ENCODE peak calls at places on chromosomes 16 and 17, in ten cellular contexts. One of them, this sample, is unnamed.

GRCh38 chr16:68227183-68227793 is 8.6 kb downstream of the ESRP2 start:
- DNase-seq in tibial artery: no peak
- DNase-seq in adrenal gland: no peak
- DNase-seq in sigmoid colon: peak
- DNase-seq in Calu3: no peak
- DNase-seq in GM12865: peak
- DNase-seq in esophagus muscularis mucosa: no peak
- DNase-seq in tibial nerve: no peak
- DNase-seq in heart left ventricle: no peak
- DNase-seq in osteocyte: no peak
- DNase-seq in this sample: no peak

GRCh38 chr17:58200024-58200633 is 7.6 kb downstream of the EPX start:
- DNase-seq in tibial artery: no peak
- DNase-seq in adrenal gland: peak
- DNase-seq in sigmoid colon: peak
- DNase-seq in Calu3: peak
- DNase-seq in GM12865: peak
- DNase-seq in esophagus muscularis mucosa: no peak
- DNase-seq in tibial nerve: no peak
- DNase-seq in heart left ventricle: peak
- DNase-seq in osteocyte: no peak
- DNase-seq in this sample: no peak

GRCh38 chr16:85395207-85395912 is 217.8 kb upstream of the GSE1 start:
- DNase-seq in tibial artery: peak
- DNase-seq in adrenal gland: peak
- DNase-seq in sigmoid colon: peak
- DNase-seq in Calu3: peak
- DNase-seq in GM12865: peak
- DNase-seq in esophagus muscularis mucosa: no peak
- DNase-seq in tibial nerve: peak
- DNase-seq in heart left ventricle: peak
- DNase-seq in osteocyte: peak
- DNase-seq in this sample: peak

GRCh38 chr16:56245197-56245596 is 53.9 kb downstream of the GNAO1 start:
- DNase-seq in tibial artery: no peak
- DNase-seq in adrenal gland: no peak
- DNase-seq in sigmoid colon: no peak
- DNase-seq in Calu3: no peak
- DNase-seq in GM12865: no peak
- DNase-seq in esophagus muscularis mucosa: no peak
- DNase-seq in tibial nerve: no peak
- DNase-seq in heart left ventricle: no peak
- DNase-seq in osteocyte: no peak
- DNase-seq in this sample: no peak

GRCh38 chr17:28853295-28853694 is 1.5 kb upstream of the ERAL1 start:
- DNase-seq in tibial artery: no peak
- DNase-seq in adrenal gland: no peak
- DNase-seq in sigmoid colon: no peak
- DNase-seq in Calu3: no peak
- DNase-seq in GM12865: no peak
- DNase-seq in esophagus muscularis mucosa: no peak
- DNase-seq in tibial nerve: no peak
- DNase-seq in heart left ventricle: no peak
- DNase-seq in osteocyte: no peak
- DNase-seq in this sample: no peak

GRCh38 chr16:1789643-1790045 is 3.9 kb downstream of the IGFALS start:
- DNase-seq in tibial artery: no peak
- DNase-seq in adrenal gland: no peak
- DNase-seq in sigmoid colon: peak
- DNase-seq in Calu3: no peak
- DNase-seq in GM12865: no peak
- DNase-seq in esophagus muscularis mucosa: no peak
- DNase-seq in tibial nerve: no peak
- DNase-seq in heart left ventricle: peak
- DNase-seq in osteocyte: no peak
- DNase-seq in this sample: no peak

GRCh38 chr17:5135726-5136579 is 20.1 kb downstream of the USP6 start:
- DNase-seq in tibial artery: no peak
- DNase-seq in adrenal gland: no peak
- DNase-seq in sigmoid colon: no peak
- DNase-seq in Calu3: no peak
- DNase-seq in GM12865: no peak
- DNase-seq in esophagus muscularis mucosa: peak
- DNase-seq in tibial nerve: no peak
- DNase-seq in heart left ventricle: no peak
- DNase-seq in osteocyte: peak
- DNase-seq in this sample: no peak

GRCh38 chr16:10581507-10581906 is 1.1 kb upstream of the EMP2 start:
- DNase-seq in tibial artery: no peak
- DNase-seq in adrenal gland: no peak
- DNase-seq in sigmoid colon: no peak
- DNase-seq in Calu3: no peak
- DNase-seq in GM12865: no peak
- DNase-seq in esophagus muscularis mucosa: no peak
- DNase-seq in tibial nerve: no peak
- DNase-seq in heart left ventricle: no peak
- DNase-seq in osteocyte: no peak
- DNase-seq in this sample: no peak

GRCh38 chr16:73329363-73330306 is 281.7 kb upstream of the ZFHX3 start:
- DNase-seq in tibial artery: no peak
- DNase-seq in adrenal gland: no peak
- DNase-seq in sigmoid colon: no peak
- DNase-seq in Calu3: peak
- DNase-seq in GM12865: no peak
- DNase-seq in esophagus muscularis mucosa: no peak
- DNase-seq in tibial nerve: no peak
- DNase-seq in heart left ventricle: no peak
- DNase-seq in osteocyte: no peak
- DNase-seq in this sample: no peak

GRCh38 chr17:41959336-41960095 is 7.1 kb upstream of the CNP start:
- DNase-seq in tibial artery: no peak
- DNase-seq in adrenal gland: no peak
- DNase-seq in sigmoid colon: no peak
- DNase-seq in Calu3: peak
- DNase-seq in GM12865: peak
- DNase-seq in esophagus muscularis mucosa: no peak
- DNase-seq in tibial nerve: no peak
- DNase-seq in heart left ventricle: no peak
- DNase-seq in osteocyte: no peak
- DNase-seq in this sample: no peak

GRCh38 chr16:27235938-27236245 is 32.6 kb downstream of the KDM8 start:
- DNase-seq in tibial artery: no peak
- DNase-seq in adrenal gland: no peak
- DNase-seq in sigmoid colon: peak
- DNase-seq in Calu3: no peak
- DNase-seq in GM12865: no peak
- DNase-seq in esophagus muscularis mucosa: no peak
- DNase-seq in tibial nerve: no peak
- DNase-seq in heart left ventricle: no peak
- DNase-seq in osteocyte: no peak
- DNase-seq in this sample: no peak

GRCh38 chr17:79105937-79106336 is 31.3 kb downstream of the ENGASE start:
- DNase-seq in tibial artery: no peak
- DNase-seq in adrenal gland: no peak
- DNase-seq in sigmoid colon: no peak
- DNase-seq in Calu3: no peak
- DNase-seq in GM12865: no peak
- DNase-seq in esophagus muscularis mucosa: no peak
- DNase-seq in tibial nerve: no peak
- DNase-seq in heart left ventricle: no peak
- DNase-seq in osteocyte: no peak
- DNase-seq in this sample: no peak

GRCh38 chr16:17364319-17365210 is 106.2 kb downstream of the XYLT1 start:
- DNase-seq in tibial artery: no peak
- DNase-seq in adrenal gland: no peak
- DNase-seq in sigmoid colon: no peak
- DNase-seq in Calu3: peak
- DNase-seq in GM12865: no peak
- DNase-seq in esophagus muscularis mucosa: no peak
- DNase-seq in tibial nerve: peak
- DNase-seq in heart left ventricle: no peak
- DNase-seq in osteocyte: no peak
- DNase-seq in this sample: no peak

DNA sequence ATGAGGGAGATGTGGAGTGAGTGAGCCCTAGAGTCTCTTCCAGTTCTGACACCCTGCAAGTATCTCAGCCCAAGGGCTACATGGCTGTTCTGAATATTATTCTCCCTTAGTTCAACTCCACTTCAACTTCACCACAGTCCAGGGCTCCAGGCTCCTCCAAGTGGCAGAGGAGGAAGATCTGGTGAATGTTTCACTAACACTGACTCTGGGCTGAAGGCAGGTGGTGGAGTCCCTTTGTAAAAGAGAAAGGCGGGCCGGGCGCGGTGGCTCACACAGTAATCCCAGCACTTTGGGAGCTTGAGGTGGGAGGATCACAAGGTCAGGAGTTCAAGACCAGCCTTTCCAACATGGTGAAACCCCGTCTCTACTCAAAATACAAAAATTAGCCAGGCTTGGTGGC is 13.6 kb downstream of the CCDC92B start:
- DNase-seq in tibial artery: no peak
- DNase-seq in adrenal gland: no peak
- DNase-seq in sigmoid colon: no peak
- DNase-seq in Calu3: no peak
- DNase-seq in GM12865: no peak
- DNase-seq in esophagus muscularis mucosa: no peak
- DNase-seq in tibial nerve: no peak
- DNase-seq in heart left ventricle: no peak
- DNase-seq in osteocyte: no peak
- DNase-seq in this sample: no peak
- TF ChIP-seq CTCF in tibial artery: no peak
- TF ChIP-seq CTCF in adrenal gland: no peak
- TF ChIP-seq CTCF in sigmoid colon: no peak
- TF ChIP-seq CTCF in Calu3: no peak
- TF ChIP-seq CTCF in GM12865: no peak
- TF ChIP-seq CTCF in esophagus muscularis mucosa: no peak
- TF ChIP-seq CTCF in tibial nerve: no peak
- TF ChIP-seq CTCF in heart left ventricle: no peak
- TF ChIP-seq CTCF in osteocyte: no peak
- TF ChIP-seq CTCF in this sample: no peak

DNA sequence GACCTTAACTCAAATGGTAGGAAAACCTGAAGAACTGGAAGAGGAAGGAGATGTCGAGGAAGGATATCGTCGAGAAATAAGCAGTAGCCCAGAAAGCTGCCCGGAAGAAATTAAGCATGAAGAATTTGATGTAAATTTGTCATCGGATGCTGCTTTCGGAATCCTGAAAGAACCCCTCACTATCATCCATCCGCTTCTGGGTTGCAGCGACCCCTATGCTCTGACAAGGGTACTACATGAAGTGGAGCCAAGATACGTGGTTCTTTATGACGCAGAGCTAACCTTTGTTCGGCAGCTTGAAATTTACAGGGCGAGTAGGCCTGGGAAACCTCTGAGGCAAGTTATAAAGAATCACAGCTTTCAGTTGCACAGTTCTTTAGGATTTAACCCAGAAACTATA is 15.5 kb downstream of the ERCC4 start:
- DNase-seq in tibial artery: no peak
- DNase-seq in adrenal gland: no peak
- DNase-seq in sigmoid colon: no peak
- DNase-seq in Calu3: no peak
- DNase-seq in GM12865: no peak
- DNase-seq in esophagus muscularis mucosa: no peak
- DNase-seq in tibial nerve: no peak
- DNase-seq in heart left ventricle: no peak
- DNase-seq in osteocyte: no peak
- DNase-seq in this sample: no peak
- TF ChIP-seq CTCF in tibial artery: no peak
- TF ChIP-seq CTCF in adrenal gland: peak
- TF ChIP-seq CTCF in sigmoid colon: no peak
- TF ChIP-seq CTCF in Calu3: peak
- TF ChIP-seq CTCF in GM12865: peak
- TF ChIP-seq CTCF in esophagus muscularis mucosa: no peak
- TF ChIP-seq CTCF in tibial nerve: no peak
- TF ChIP-seq CTCF in heart left ventricle: no peak
- TF ChIP-seq CTCF in osteocyte: peak
- TF ChIP-seq CTCF in this sample: peak

DNA sequence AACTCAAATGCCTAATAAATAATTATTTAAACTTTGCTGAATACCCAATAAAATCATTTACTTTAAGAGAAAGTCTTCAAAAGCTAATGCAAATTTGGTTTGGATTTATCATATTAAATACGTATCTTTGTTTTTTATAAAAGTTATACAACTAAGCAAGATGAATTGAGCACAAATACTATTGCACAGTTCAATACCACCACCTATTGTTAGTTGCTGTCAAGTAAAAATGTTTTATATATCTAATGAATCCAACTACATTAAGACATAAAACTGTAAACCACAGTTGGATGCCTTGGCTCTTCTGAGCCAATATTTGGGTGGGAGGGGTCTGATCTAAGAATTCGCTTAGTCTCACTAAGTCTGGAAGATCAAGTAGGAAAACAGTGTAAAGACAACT is 7.7 kb downstream of the FBXL20 start:
- DNase-seq in tibial artery: no peak
- DNase-seq in adrenal gland: no peak
- DNase-seq in sigmoid colon: no peak
- DNase-seq in Calu3: no peak
- DNase-seq in GM12865: no peak
- DNase-seq in esophagus muscularis mucosa: no peak
- DNase-seq in tibial nerve: no peak
- DNase-seq in heart left ventricle: no peak
- DNase-seq in osteocyte: no peak
- DNase-seq in this sample: no peak
- TF ChIP-seq CTCF in tibial artery: no peak
- TF ChIP-seq CTCF in adrenal gland: peak
- TF ChIP-seq CTCF in sigmoid colon: no peak
- TF ChIP-seq CTCF in Calu3: no peak
- TF ChIP-seq CTCF in GM12865: no peak
- TF ChIP-seq CTCF in esophagus muscularis mucosa: peak
- TF ChIP-seq CTCF in tibial nerve: no peak
- TF ChIP-seq CTCF in heart left ventricle: no peak
- TF ChIP-seq CTCF in osteocyte: peak
- TF ChIP-seq CTCF in this sample: peak

GRCh38 chr17:3827124-3827773 is 18.8 kb downstream of the NCBP3 start:
- DNase-seq in tibial artery: no peak
- DNase-seq in adrenal gland: peak
- DNase-seq in sigmoid colon: no peak
- DNase-seq in Calu3: peak
- DNase-seq in GM12865: peak
- DNase-seq in esophagus muscularis mucosa: no peak
- DNase-seq in tibial nerve: peak
- DNase-seq in heart left ventricle: no peak
- DNase-seq in osteocyte: no peak
- DNase-seq in this sample: no peak
- TF ChIP-seq CTCF in tibial artery: no peak
- TF ChIP-seq CTCF in adrenal gland: peak
- TF ChIP-seq CTCF in sigmoid colon: no peak
- TF ChIP-seq CTCF in Calu3: peak
- TF ChIP-seq CTCF in GM12865: peak
- TF ChIP-seq CTCF in esophagus muscularis mucosa: no peak
- TF ChIP-seq CTCF in tibial nerve: peak
- TF ChIP-seq CTCF in heart left ventricle: peak
- TF ChIP-seq CTCF in osteocyte: peak
- TF ChIP-seq CTCF in this sample: peak

GRCh38 chr17:35022536-35023063 is 40.9 kb downstream of the RFFL start:
- DNase-seq in tibial artery: peak
- DNase-seq in adrenal gland: peak
- DNase-seq in sigmoid colon: peak
- DNase-seq in Calu3: no peak
- DNase-seq in GM12865: peak
- DNase-seq in esophagus muscularis mucosa: peak
- DNase-seq in tibial nerve: peak
- DNase-seq in heart left ventricle: peak
- DNase-seq in osteocyte: peak
- DNase-seq in this sample: peak
- TF ChIP-seq CTCF in tibial artery: peak
- TF ChIP-seq CTCF in adrenal gland: no peak
- TF ChIP-seq CTCF in sigmoid colon: peak
- TF ChIP-seq CTCF in Calu3: no peak
- TF ChIP-seq CTCF in GM12865: no peak
- TF ChIP-seq CTCF in esophagus muscularis mucosa: no peak
- TF ChIP-seq CTCF in tibial nerve: no peak
- TF ChIP-seq CTCF in heart left ventricle: no peak
- TF ChIP-seq CTCF in osteocyte: peak
- TF ChIP-seq CTCF in this sample: peak

GRCh38 chr17:61117983-61118382 is 281.7 kb upstream of the TBX2 start:
- DNase-seq in tibial artery: no peak
- DNase-seq in adrenal gland: no peak
- DNase-seq in sigmoid colon: no peak
- DNase-seq in Calu3: no peak
- DNase-seq in GM12865: no peak
- DNase-seq in esophagus muscularis mucosa: no peak
- DNase-seq in tibial nerve: no peak
- DNase-seq in heart left ventricle: no peak
- DNase-seq in osteocyte: no peak
- DNase-seq in this sample: no peak
- TF ChIP-seq CTCF in tibial artery: no peak
- TF ChIP-seq CTCF in adrenal gland: no peak
- TF ChIP-seq CTCF in sigmoid colon: no peak
- TF ChIP-seq CTCF in Calu3: no peak
- TF ChIP-seq CTCF in GM12865: no peak
- TF ChIP-seq CTCF in esophagus muscularis mucosa: no peak
- TF ChIP-seq CTCF in tibial nerve: no peak
- TF ChIP-seq CTCF in heart left ventricle: no peak
- TF ChIP-seq CTCF in osteocyte: no peak
- TF ChIP-seq CTCF in this sample: no peak

This sample was measured in chondrocyte.